ENCODE peak calls at places on chromosomes 6 and 20, in eight cellular contexts. M, A, R, Z, Y, V, H and F are unnamed samples.

GRCh38 chr6:88867841-88868558 is 95.4 kb downstream of the RNGTT start:
- DNase-seq in M (no peak), A (no peak), R (no peak), Z (no peak), Y (no peak), V (no peak), H (peak; percentile 67), F (no peak)

GRCh38 chr6:15370730-15371129 is 124.9 kb downstream of the JARID2 start:
- DNase-seq in M (no peak), A (no peak), R (no peak), Z (no peak), Y (no peak), V (no peak), H (no peak), F (no peak)

GRCh38 chr6:46011241-46012085 is 4.2 kb downstream of the CLIC5 start:
- DNase-seq in M (no peak), A (no peak), R (peak; percentile 30), Z (peak; percentile 27), Y (no peak), V (peak; percentile 62), H (no peak), F (no peak)

GRCh38 chr20:62624325-62624690 is 18.0 kb upstream of the SLCO4A1 start:
- DNase-seq in M (peak; percentile 86), A (peak; percentile 43), R (peak; percentile 71), Z (no peak), Y (peak; percentile 20), V (no peak), H (peak; percentile 40), F (no peak)

GRCh38 chr20:19074828-19075516 is 137.5 kb upstream of the SLC24A3 start:
- DNase-seq in M (no peak), A (no peak), R (no peak), Z (no peak), Y (no peak), V (peak; percentile 7), H (peak; percentile 66), F (no peak)

GRCh38 chr6:118377711-118378414 is 170.2 kb upstream of the PLN start:
- DNase-seq in M (no peak), A (peak; percentile 40), R (no peak), Z (no peak), Y (peak; percentile 74), V (no peak), H (no peak), F (no peak)

GRCh38 chr6:106334646-106335448 is 9.3 kb upstream of the ATG5 start:
- DNase-seq in M (peak; percentile 69), A (peak; percentile 75), R (peak; percentile 55), Z (peak; percentile 13), Y (peak; percentile 90), V (peak; percentile 57), H (peak; percentile 64), F (no peak)

GRCh38 chr6:41786451-41787218 is 859 bp upstream of the TOMM6 start:
- DNase-seq in M (peak; percentile 95), A (peak; percentile 89), R (peak; percentile 92), Z (peak; percentile 76), Y (peak; percentile 88), V (peak; percentile 84), H (peak; percentile 85), F (peak; percentile 36)

GRCh38 chr20:53141651-53142050 is 169.5 kb downstream of the TSHZ2 start:
- DNase-seq in M (no peak), A (no peak), R (no peak), Z (no peak), Y (no peak), V (no peak), H (no peak), F (no peak)

GRCh38 chr6:144449911-144450690 is 165.0 kb downstream of the UTRN start:
- DNase-seq in M (no peak), A (no peak), R (no peak), Z (no peak), Y (peak; percentile 5), V (no peak), H (no peak), F (no peak)

GRCh38 chr6:136466789-136467585 is 83.2 kb downstream of the MAP7 start:
- DNase-seq in M (no peak), A (no peak), R (no peak), Z (no peak), Y (no peak), V (no peak), H (no peak), F (no peak)

GRCh38 chr20:58753267-58753928 is 60.8 kb downstream of the NPEPL1 start:
- DNase-seq in M (no peak), A (no peak), R (no peak), Z (no peak), Y (peak; percentile 70), V (no peak), H (no peak), F (no peak)

GRCh38 chr6:15854378-15854777 is 191.6 kb upstream of the DTNBP1 start:
- DNase-seq in M (no peak), A (no peak), R (no peak), Z (no peak), Y (no peak), V (no peak), H (no peak), F (no peak)

GRCh38 chr6:14074723-14075503 is 42.7 kb upstream of the CD83 start:
- DNase-seq in M (no peak), A (no peak), R (no peak), Z (no peak), Y (no peak), V (peak; percentile 45), H (peak; percentile 37), F (no peak)

GRCh38 chr6:39189915-39190544 is 39.2 kb downstream of the KCNK5 start:
- DNase-seq in M (peak; percentile 76), A (peak; percentile 78), R (peak; percentile 72), Z (no peak), Y (peak; percentile 88), V (no peak), H (peak; percentile 55), F (no peak)

GRCh38 chr6:12875061-12875460 is 158.5 kb downstream of the PHACTR1 start:
- DNase-seq in M (no peak), A (no peak), R (no peak), Z (no peak), Y (no peak), V (no peak), H (peak; percentile 44), F (no peak)

GRCh38 chr20:50003253-50003656 is 20.5 kb downstream of the SNAI1 start:
- DNase-seq in M (no peak), A (no peak), R (no peak), Z (no peak), Y (no peak), V (no peak), H (no peak), F (no peak)

GRCh38 chr20:60138263-60139127 is 180.3 kb downstream of the CDH26 start:
- DNase-seq in M (peak; percentile 84), A (peak; percentile 48), R (peak; percentile 55), Z (no peak), Y (no peak), V (peak; percentile 47), H (no peak), F (no peak)

GRCh38 chr20:63641792-63642517 is 11.3 kb downstream of the STMN3 start:
- DNase-seq in M (peak; percentile 98), A (peak; percentile 94), R (peak; percentile 94), Z (peak; percentile 98), Y (peak; percentile 96), V (peak; percentile 95), H (peak; percentile 92), F (no peak)

DNA sequence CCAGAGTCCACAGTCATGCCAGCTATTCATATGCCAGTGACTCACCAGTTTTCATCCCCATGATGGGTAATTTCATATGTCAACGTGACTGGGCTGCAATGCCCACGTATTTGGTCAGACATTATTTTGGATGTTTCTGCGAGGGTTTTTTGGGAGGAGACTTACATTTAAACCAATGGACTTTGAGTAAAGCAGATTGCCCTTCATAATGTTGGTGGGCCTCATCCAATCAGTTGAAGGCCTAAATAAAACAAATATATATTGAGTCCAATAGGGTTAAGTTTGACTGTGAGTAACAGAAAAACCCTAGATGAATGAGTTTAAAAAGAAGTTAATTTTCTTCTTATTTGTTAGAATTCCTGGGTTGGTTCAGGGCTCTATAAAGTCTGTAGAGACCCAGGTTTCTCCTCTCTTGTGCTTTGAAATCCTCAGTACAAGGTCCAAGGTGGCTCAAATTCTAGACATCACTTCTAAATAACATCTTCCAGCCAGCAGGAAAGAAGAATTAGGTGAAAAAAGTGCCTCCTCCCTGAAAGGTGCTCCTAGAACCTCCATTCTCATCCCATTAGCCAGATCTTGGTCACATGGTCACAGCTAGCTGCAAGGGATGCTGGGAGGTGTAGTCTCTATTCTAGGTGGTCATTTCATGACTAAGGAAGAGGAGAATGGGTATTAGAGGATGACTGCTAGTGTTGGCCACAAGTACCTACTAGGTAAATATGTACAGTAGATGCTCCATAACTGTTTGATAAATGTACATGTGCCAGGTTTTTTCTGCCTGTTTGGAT is 16.7 kb upstream of the NEDD9 start:
- DNase-seq in M (no peak), A (no peak), R (no peak), Z (no peak), Y (no peak), V (no peak), H (no peak), F (no peak)
- H3K4me3 ChIP-seq in M (no peak overlapping the region), A (no peak overlapping the region), R (no peak overlapping the region), Z (no peak overlapping the region), Y (no peak overlapping the region), V (no peak overlapping the region), H (no peak overlapping the region), F (no peak overlapping the region)

GRCh38 chr20:8244637-8245036 is 112.6 kb downstream of the PLCB1 start:
- DNase-seq in M (no peak), A (peak; percentile 40), R (no peak), Z (no peak), Y (no peak), V (no peak), H (no peak), F (no peak)
- H3K4me1 ChIP-seq in M (no peaks in the 10 kb centered on the region), A (peaks cover 26% of the 10 kb centered on the region), R (peaks cover 42% of the 10 kb centered on the region), Z (no peaks in the 10 kb centered on the region), Y (peaks cover 6% of the 10 kb centered on the region), V (no peaks in the 10 kb centered on the region), H (no peaks in the 10 kb centered on the region), F (no peaks in the 10 kb centered on the region)

GRCh38 chr20:46751856-46752255 is 42.4 kb downstream of the SLC2A10 start:
- DNase-seq in M (no peak), A (no peak), R (no peak), Z (no peak), Y (peak; percentile 50), V (no peak), H (peak; percentile 90), F (no peak)
- H3K27ac ChIP-seq in M (no peak overlapping the region), A (no peak overlapping the region), R (no peak overlapping the region), Z (no peak overlapping the region), Y (no peak overlapping the region), V (no peak overlapping the region), H (no peak overlapping the region), F (no peak overlapping the region)

GRCh38 chr6:31901415-31901952 is 402 bp downstream of the ZBTB12 start:
- DNase-seq in M (peak; percentile 90), A (peak; percentile 70), R (peak; percentile 57), Z (peak; percentile 41), Y (peak; percentile 63), V (peak; percentile 71), H (peak; percentile 37), F (no peak)

GRCh38 chr6:31899882-31900722 is 1.8 kb downstream of the ZBTB12 start:
- DNase-seq in M (peak; percentile 78), A (no peak), R (no peak), Z (no peak), Y (no peak), V (peak; percentile 12), H (no peak), F (no peak)

GRCh38 chr6:31901953-31902643 is at the start of gene ZBTB12:
- DNase-seq in M (peak; percentile 97), A (peak; percentile 95), R (peak; percentile 93), Z (peak; percentile 68), Y (peak; percentile 99), V (peak; percentile 88), H (peak; percentile 96), F (peak; percentile 75)

GRCh38 chr6:31899215-31899614 is 1.7 kb upstream of the EHMT2 start:
- DNase-seq in M (no peak), A (no peak), R (no peak), Z (no peak), Y (no peak), V (no peak), H (no peak), F (no peak)

GRCh38 chr6:31900917-31901414 is 920 bp downstream of the ZBTB12 start:
- DNase-seq in M (peak; percentile 87), A (peak; percentile 45), R (no peak), Z (no peak), Y (peak; percentile 64), V (no peak), H (no peak), F (no peak)
- H3K4me3 ChIP-seq in M (no peak overlapping the region), A (peak overlapping the region; percentile 22), R (peak overlapping the region; percentile 67), Z (peak overlapping the region; percentile 97), Y (peak overlapping the region; percentile 80), V (peak overlapping the region; percentile 34), H (peak overlapping the region; percentile 78), F (peak overlapping the region; percentile 85)